ENCODE peak calls at places on chromosomes 7 and 10, in eight cellular contexts. W is NCI-H1930; R is stimulated activated CD8-positive, alpha-beta memory T cell treated with anti-CD3 and anti-CD28 coated beads, Interleukin-2, amount 100 ng/mL, for 48 hours; P is neural crest cell; V is DMS153; M is anterior cingulate cortex; Q is iPS DF 6.9; K is body of pancreas. J is an unnamed sample.
A peak's percentile ranks its signal among the peaks of the same experiment; 100 is the strongest.

GRCh38 chr7:51299391-51300133 is 17.0 kb downstream of the COBL start:
- DNase-seq in W (no peak), R (no peak), P (no peak), V (no peak), M (no peak), Q (no peak), K (no peak), J (no peak)

GRCh38 chr7:2195403-2196246 is 37.1 kb downstream of the MAD1L1 start:
- DNase-seq in W (no peak), R (no peak), P (no peak), V (no peak), M (peak; percentile 65), Q (no peak), K (no peak), J (no peak)

GRCh38 chr10:48447356-48448215 is 141.1 kb downstream of the MAPK8 start:
- DNase-seq in W (no peak), R (no peak), P (no peak), V (no peak), M (no peak), Q (no peak), K (no peak), J (no peak)

GRCh38 chr7:6235029-6235627 is 37.3 kb downstream of the CYTH3 start:
- DNase-seq in W (no peak), R (no peak), P (no peak), V (no peak), M (no peak), Q (no peak), K (no peak), J (no peak)

GRCh38 chr10:125094826-125095225 is 65.5 kb downstream of the CTBP2 start:
- DNase-seq in W (no peak), R (no peak), P (no peak), V (no peak), M (no peak), Q (no peak), K (no peak), J (peak; percentile 6)

GRCh38 chr10:35913628-35914027 is 271.5 kb upstream of the FZD8 start:
- DNase-seq in W (no peak), R (no peak), P (no peak), V (no peak), M (no peak), Q (no peak), K (no peak), J (no peak)

GRCh38 chr10:23081156-23081833 is 14.1 kb upstream of the MSRB2 start:
- DNase-seq in W (no peak), R (no peak), P (no peak), V (no peak), M (no peak), Q (no peak), K (peak; percentile 18), J (no peak)

GRCh38 chr7:84022686-84023308 is 171.8 kb downstream of the SEMA3A start:
- DNase-seq in W (no peak), R (no peak), P (no peak), V (no peak), M (no peak), Q (no peak), K (no peak), J (no peak)

GRCh38 chr7:16603633-16604032 is 41.9 kb downstream of the ANKMY2 start:
- DNase-seq in W (no peak), R (no peak), P (no peak), V (no peak), M (no peak), Q (no peak), K (peak; percentile 36), J (no peak)

GRCh38 chr10:10313099-10313875 is 704.4 kb upstream of the CELF2 start:
- DNase-seq in W (no peak), R (no peak), P (no peak), V (no peak), M (no peak), Q (no peak), K (no peak), J (no peak)

GRCh38 chr10:28587270-28587969 is 54.5 kb downstream of the WAC start:
- DNase-seq in W (no peak), R (no peak), P (no peak), V (no peak), M (no peak), Q (no peak), K (peak; percentile 30), J (no peak)

GRCh38 chr10:95278061-95278988 is 12.5 kb downstream of the PDLIM1 start:
- DNase-seq in W (no peak), R (no peak), P (no peak), V (no peak), M (no peak), Q (no peak), K (no peak), J (no peak)

GRCh38 chr10:124265776-124266467 is 152.8 kb downstream of the OAT start:
- DNase-seq in W (no peak), R (no peak), P (no peak), V (no peak), M (no peak), Q (no peak), K (no peak), J (no peak)

GRCh38 chr7:116780966-116781365 is 81.4 kb upstream of the CAPZA2 start:
- DNase-seq in W (no peak), R (no peak), P (no peak), V (no peak), M (no peak), Q (no peak), K (peak; percentile 86), J (peak; percentile 76)

GRCh38 chr7:106166651-106167342 is 54.7 kb upstream of the SYPL1 start:
- DNase-seq in W (peak; percentile 48), R (no peak), P (peak; percentile 52), V (peak; percentile 5), M (peak; percentile 35), Q (peak; percentile 47), K (peak; percentile 78), J (peak; percentile 47)

GRCh38 chr7:29156798-29157461 is 10.6 kb upstream of the CPVL start:
- DNase-seq in W (no peak), R (no peak), P (no peak), V (no peak), M (no peak), Q (no peak), K (no peak), J (no peak)

GRCh38 chr7:12949060-12950045 is 261.9 kb downstream of the ARL4A start:
- DNase-seq in W (no peak), R (no peak), P (no peak), V (no peak), M (no peak), Q (no peak), K (no peak), J (no peak)

J was measured in thyroid gland.